ENCODE peak calls at places on chromosomes 11 and 22, in four cellular contexts. F is astrocyte of the spinal cord; U is CD8-positive, alpha-beta T cell; T is cardiac muscle cell. V is an unnamed sample.

GRCh38 chr22:31064369-31064768 is 16.7 kb upstream of the SMTN start:
- DNase-seq in F (no peak), U (no peak), T (no peak), V (no peak)

GRCh38 chr22:49004484-49005399 is 822.9 kb downstream of the BRD1 start:
- DNase-seq in F (no peak), U (no peak), T (no peak), V (no peak)

GRCh38 chr11:68961245-68961644 is 19.5 kb downstream of the MRGPRD start:
- DNase-seq in U (no peak), T (no peak), F (no peak), V (no peak)

GRCh38 chr11:35146074-35146521 is 7.1 kb downstream of the CD44 start:
- DNase-seq in T (no peak), F (no peak), U (peak; percentile 40), V (no peak)

GRCh38 chr11:67605231-67606011 is 1.3 kb upstream of the NDUFV1 start:
- DNase-seq in U (no peak), T (no peak), F (no peak), V (no peak)

GRCh38 chr11:111926505-111927391 is 8.0 kb downstream of the C11orf52 start:
- DNase-seq in U (peak; percentile 90), T (peak; percentile 97), F (peak; percentile 98), V (peak; percentile 92)

GRCh38 chr11:66844496-66845142 is 1.4 kb downstream of the RCE1 start:
- DNase-seq in F (no peak), T (no peak), U (no peak), V (no peak)

GRCh38 chr22:31124811-31125465 is 2.2 kb downstream of the INPP5J start:
- DNase-seq in F (no peak), U (no peak), T (no peak), V (no peak)

GRCh38 chr22:49251371-49251770 is 576.3 kb downstream of the BRD1 start:
- DNase-seq in F (no peak), T (no peak), U (no peak), V (no peak)

GRCh38 chr11:12756101-12756500 is 81.9 kb downstream of the TEAD1 start:
- DNase-seq in F (no peak), U (no peak), T (no peak), V (no peak)

GRCh38 chr22:23557036-23557435 is 23.1 kb downstream of the IGLL1 start:
- DNase-seq in F (no peak), U (no peak), T (no peak), V (no peak)

GRCh38 chr11:134361241-134361640 is 29.5 kb downstream of the GLB1L2 start:
- DNase-seq in T (no peak), U (no peak), F (no peak), V (no peak)

GRCh38 chr11:2789791-2790580 is 90.2 kb upstream of the KCNQ1OT1 start:
- DNase-seq in U (no peak), T (no peak), F (no peak), V (no peak)

GRCh38 chr22:23054531-23055257 is 15.6 kb upstream of the GNAZ start:
- DNase-seq in F (no peak), U (no peak), T (no peak), V (no peak)

GRCh38 chr11:91653091-91653754 is 571.4 kb upstream of the FAT3 start:
- DNase-seq in T (no peak), F (peak; percentile 3), U (no peak), V (no peak)

GRCh38 chr22:42910221-42910942 is 53.3 kb upstream of the ARFGAP3 start:
- DNase-seq in T (peak; percentile 49), F (no peak), U (no peak), V (no peak)

GRCh38 chr22:19090586-19091127 is 31.6 kb downstream of the DGCR2 start:
- DNase-seq in T (no peak), F (no peak), U (no peak), V (no peak)

GRCh38 chr11:78526497-78527146 is 48.0 kb downstream of the NARS2 start:
- DNase-seq in U (no peak), F (no peak), T (no peak), V (no peak)

GRCh38 chr22:40628354-40629042 is 8.0 kb downstream of the MRTFA start:
- DNase-seq in F (peak; percentile 82), T (no peak), U (no peak), V (peak; percentile 86)

GRCh38 chr11:21421930-21422329 is 752.5 kb downstream of the NELL1 start:
- DNase-seq in T (no peak), U (no peak), F (no peak), V (no peak)

GRCh38 chr11:92393218-92393617 is 168.6 kb downstream of the FAT3 start:
- DNase-seq in F (no peak), U (no peak), T (no peak), V (no peak)

GRCh38 chr11:34926101-34926830 is 9.8 kb downstream of the PDHX start:
- DNase-seq in U (no peak), F (peak; percentile 76), T (peak; percentile 54), V (peak; percentile 53)

GRCh38 chr22:40396882-40397281 is 26.5 kb downstream of the SGSM3 start:
- DNase-seq in U (no peak), T (no peak), F (peak; percentile 80), V (peak; percentile 52)

GRCh38 chr11:95556342-95557151 is 233.0 kb downstream of the FAM76B start:
- DNase-seq in F (peak; percentile 68), U (no peak), T (no peak), V (peak; percentile 51)

GRCh38 chr11:130213143-130213978 is 53.8 kb downstream of the ST14 start:
- DNase-seq in T (peak; percentile 75), U (peak; percentile 67), F (peak; percentile 14), V (no peak)

GRCh38 chr11:62705880-62706831 is 1.1 kb downstream of the BSCL2 start:
- DNase-seq in F (peak; percentile 97), U (peak; percentile 94), T (peak; percentile 98), V (peak; percentile 84)
- TF ChIP-seq CTCF in F (no peak), U (no peak), T (no peak), V (no peak)

DNA sequence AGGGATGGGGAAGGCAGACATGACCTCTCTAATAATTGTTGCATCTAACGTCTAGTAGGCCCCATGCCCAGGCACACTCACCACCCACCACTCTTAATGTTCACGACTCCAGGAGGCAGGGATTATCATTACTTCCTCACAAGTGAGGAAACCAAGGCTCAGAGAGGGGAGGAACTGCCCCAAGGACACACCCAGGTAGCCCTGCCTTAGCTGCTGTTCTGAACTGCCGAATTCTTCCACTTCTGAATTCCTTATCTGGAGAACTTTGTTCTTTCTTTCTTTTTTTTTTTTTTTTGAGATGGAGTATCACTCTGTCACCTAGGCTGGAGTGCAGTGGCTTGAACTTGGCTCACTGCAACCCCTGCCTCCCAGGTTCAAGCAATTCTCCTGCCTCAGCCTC is 16.7 kb downstream of the SLCO2B1 start:
- DNase-seq in U (no peak), T (no peak), F (no peak), V (no peak)
- TF ChIP-seq CTCF in U (no peak), T (no peak), F (no peak), V (no peak)

GRCh38 chr11:84396521-84396920 is 1110.4 kb upstream of the CCDC90B start:
- DNase-seq in U (no peak), F (peak; percentile 3), T (no peak), V (no peak)

GRCh38 chr11:84398017-84398626 is 1112.0 kb upstream of the CCDC90B start:
- DNase-seq in U (no peak), T (peak; percentile 37), F (peak; percentile 24), V (no peak)
- TF ChIP-seq CTCF in U (no peak), T (peak; percentile 49), F (peak; percentile 52), V (peak; percentile 42)

GRCh38 chr11:44903035-44903434 is 47.6 kb downstream of the TP53I11 start:
- DNase-seq in U (no peak), F (no peak), T (no peak), V (no peak)
- TF ChIP-seq CTCF in U (no peak), F (no peak), T (no peak), V (no peak)

GRCh38 chr22:41822289-41823057 is 10.4 kb upstream of the SREBF2 start:
- DNase-seq in T (no peak), F (peak; percentile 69), U (no peak), V (peak; percentile 66)
- TF ChIP-seq CTCF in T (peak; percentile 44), F (peak; percentile 42), U (peak; percentile 57), V (peak; percentile 50)

DNA sequence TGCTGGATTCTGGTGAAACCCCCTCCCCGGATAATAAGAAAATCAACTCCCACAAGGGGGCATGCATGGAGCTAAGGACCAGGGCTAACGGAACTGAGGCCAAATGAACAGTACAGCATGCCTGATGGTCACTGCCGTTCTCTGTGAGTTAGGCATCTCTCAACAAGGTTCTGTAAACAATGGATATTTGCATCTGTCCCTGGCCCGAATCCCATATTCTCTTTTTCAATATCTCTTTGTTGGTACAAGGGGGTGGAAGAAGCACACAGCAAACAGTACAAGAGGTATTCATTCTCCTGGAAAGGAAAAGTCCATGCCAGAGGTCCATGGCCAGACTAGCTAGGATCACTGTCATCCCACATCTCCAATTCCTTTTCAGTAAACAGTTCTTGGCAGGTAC is 32.2 kb upstream of the APOA1 start:
- DNase-seq in F (no peak), U (no peak), T (no peak), V (no peak)
- TF ChIP-seq CTCF in F (no peak), U (no peak), T (no peak), V (no peak)